ENCODE peak calls at places on chromosomes 4 and X, in four cellular contexts. U, P, T and V are unnamed samples.

GRCh38 chr4:176981551-176981950 is 188.8 kb upstream of the VEGFC start:
- DNase-seq in U (no peak), P (no peak), T (no peak), V (no peak)

GRCh38 chrX:149462849-149463248 is 42.3 kb downstream of the IDS start:
- DNase-seq in U (no peak), T (no peak), P (no peak), V (no peak)

GRCh38 chr4:76388160-76388908 is 32.6 kb downstream of the CCDC158 start:
- DNase-seq in P (no peak), U (no peak), T (no peak), V (no peak)

GRCh38 chrX:31268359-31268758 is 196.5 kb upstream of the FTHL17 start:
- DNase-seq in U (no peak), T (no peak), P (no peak), V (no peak)

GRCh38 chrX:16826207-16826606 is 39.9 kb downstream of the TXLNG start:
- DNase-seq in T (no peak), P (no peak), U (no peak), V (no peak)

GRCh38 chrX:13200398-13200797 is 119.5 kb downstream of the ATXN3L start:
- DNase-seq in T (no peak), U (no peak), P (no peak), V (no peak)

GRCh38 chrX:121062289-121062688 is 14.9 kb downstream of the GLUD2 start:
- DNase-seq in P (no peak), U (no peak), T (no peak), V (no peak)

GRCh38 chr4:67035986-67036385 is 509.3 kb downstream of the CENPC start:
- DNase-seq in P (no peak), U (no peak), T (no peak), V (no peak)

GRCh38 chr4:152585036-152585439 is 49.1 kb upstream of the FBXW7 start:
- DNase-seq in T (no peak), P (no peak), U (no peak), V (no peak)

GRCh38 chr4:125432078-125432477 is 117.3 kb downstream of the FAT4 start:
- DNase-seq in U (no peak), T (no peak), P (no peak), V (no peak)

GRCh38 chrX:123190096-123190495 is 6.0 kb downstream of the GRIA3 start:
- DNase-seq in T (no peak), P (no peak), U (no peak), V (no peak)

GRCh38 chrX:29662101-29662500 is 553.3 kb upstream of the MAGEB2 start:
- DNase-seq in T (no peak), P (no peak), U (no peak), V (no peak)

GRCh38 chr4:17562157-17562556 is 14.8 kb upstream of the LAP3 start:
- DNase-seq in U (no peak), P (no peak), T (no peak), V (no peak)

GRCh38 chr4:120855307-120856001 is 67.1 kb downstream of the PRDM5 start:
- DNase-seq in T (no peak), U (no peak), P (no peak), V (no peak)

GRCh38 chr4:159867673-159868072 is 764.8 kb downstream of the RAPGEF2 start:
- DNase-seq in P (no peak), U (no peak), T (no peak), V (no peak)

GRCh38 chr4:84677995-84678394 is 95.1 kb downstream of the CDS1 start:
- DNase-seq in T (no peak), U (no peak), P (no peak), V (no peak)

GRCh38 chr4:140448830-140449229 is 21.4 kb upstream of the CLGN start:
- DNase-seq in P (no peak), T (no peak), U (no peak), V (no peak)

GRCh38 chrX:81779701-81780100 is 577.8 kb downstream of the SH3BGRL start:
- DNase-seq in T (no peak), U (no peak), P (no peak), V (no peak)

GRCh38 chr4:74252933-74253332 is 55.3 kb upstream of the EPGN start:
- DNase-seq in P (no peak), T (no peak), U (no peak), V (no peak)

GRCh38 chrX:40543661-40544328 is 37.0 kb upstream of the ATP6AP2 start:
- DNase-seq in U (no peak), T (no peak), P (no peak), V (no peak)

GRCh38 chr4:157043131-157043530 is 32.8 kb upstream of the GLRB start:
- DNase-seq in U (no peak), P (no peak), T (no peak), V (no peak)

GRCh38 chr4:153096344-153096743 is 107.9 kb upstream of the TRIM2 start:
- DNase-seq in T (no peak), P (no peak), U (no peak), V (no peak)

GRCh38 chrX:129779086-129779672 is 570 bp upstream of the SASH3 start:
- DNase-seq in U (no peak), T (no peak), P (no peak), V (no peak)

GRCh38 chr4:80412322-80412721 is 76.8 kb downstream of the CFAP299 start:
- DNase-seq in P (no peak), U (no peak), T (no peak), V (no peak)

GRCh38 chr4:106495498-106495897 is 126.9 kb upstream of the GIMD1 start:
- DNase-seq in P (no peak), U (no peak), T (no peak), V (no peak)

GRCh38 chr4:27629532-27630225 is 769.0 kb downstream of the STIM2 start:
- DNase-seq in P (no peak), T (no peak), U (no peak), V (no peak)

GRCh38 chrX:22430701-22431100 is 158.0 kb downstream of the CBLL2 start:
- DNase-seq in U (no peak), P (no peak), T (no peak), V (no peak)

GRCh38 chr4:173413043-173413442 is 14.1 kb upstream of the SCRG1 start:
- DNase-seq in P (no peak), T (no peak), U (no peak), V (peak)

GRCh38 chrX:107763647-107764046 is 11.9 kb downstream of the TSC22D3 start:
- DNase-seq in U (no peak), T (no peak), P (no peak), V (no peak)

GRCh38 chr4:17580969-17581368 is 4.0 kb downstream of the LAP3 start:
- DNase-seq in T (no peak), U (no peak), P (no peak), V (no peak)

DNA sequence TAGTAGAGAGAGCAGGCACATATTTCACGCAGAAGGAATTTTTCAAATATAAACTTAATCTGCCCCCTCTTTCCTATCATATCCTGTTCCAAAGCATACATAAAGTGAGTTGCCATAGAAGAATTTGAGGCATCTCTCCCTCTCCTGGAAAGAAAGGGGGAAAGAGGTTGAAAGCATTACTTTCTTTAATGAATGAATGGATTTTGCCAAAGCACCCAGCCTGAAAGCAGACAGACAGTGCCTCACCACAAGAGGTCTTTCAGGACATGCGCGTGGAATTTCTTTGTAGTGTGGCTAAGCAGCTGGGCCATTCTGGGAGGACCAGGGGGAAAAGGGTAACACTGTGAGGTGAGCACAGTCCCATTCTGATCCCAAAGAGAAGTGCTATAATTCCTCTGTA is 651.4 kb downstream of the IQCM start:
- DNase-seq in P (no peak), T (no peak), U (no peak), V (no peak)
- TF ChIP-seq EP300 in P (no peak), T (no peak), U (no peak), V (no peak)

DNA sequence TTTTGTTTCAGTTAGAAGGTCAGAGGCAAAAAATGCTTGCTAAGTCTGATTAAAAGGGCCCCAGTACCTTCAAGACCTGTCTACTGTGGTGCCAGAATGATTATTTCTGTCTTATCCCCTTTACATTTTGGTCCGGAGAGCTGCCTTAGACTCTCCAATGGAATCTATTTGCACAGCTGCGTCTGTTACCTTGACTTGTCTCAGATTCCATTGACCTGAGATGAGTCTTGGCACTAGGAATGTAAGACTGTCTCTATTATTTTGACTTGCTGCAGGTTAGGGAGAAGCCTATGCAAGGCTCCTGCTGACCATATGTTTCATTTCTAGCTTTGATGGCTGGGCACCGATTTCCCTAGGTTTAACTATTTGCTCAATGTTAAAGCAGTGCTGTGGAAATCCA is 457.6 kb downstream of the KCTD8 start:
- DNase-seq in P (no peak), T (no peak), U (no peak), V (no peak)
- TF ChIP-seq POLR2A in P (no peak), T (no peak), U (no peak), V (no peak)

GRCh38 chrX:39162322-39162721 is 361.1 kb downstream of the MID1IP1 start:
- DNase-seq in U (no peak), T (no peak), P (no peak), V (peak)
- TF ChIP-seq CTCF in U (no peak), T (peak), P (no peak), V (no peak)

GRCh38 chr4:42348692-42349091 is 48.6 kb upstream of the SHISA3 start:
- DNase-seq in U (no peak), T (no peak), P (no peak), V (no peak)

GRCh38 chr4:42348247-42348646 is 49.0 kb upstream of the SHISA3 start:
- DNase-seq in U (no peak), T (no peak), P (no peak), V (no peak)

GRCh38 chr4:42352049-42352448 is 45.2 kb upstream of the SHISA3 start:
- DNase-seq in T (no peak), U (no peak), P (no peak), V (no peak)

GRCh38 chr4:42347076-42347475 is 50.2 kb upstream of the SHISA3 start:
- DNase-seq in T (no peak), U (no peak), P (no peak), V (peak)

GRCh38 chr4:42350611-42351182 is 46.6 kb upstream of the SHISA3 start:
- DNase-seq in T (no peak), P (no peak), U (no peak), V (no peak)
- TF ChIP-seq EP300 in T (no peak), P (no peak), U (no peak), V (no peak)

GRCh38 chr4:185425600-185426352 is at the start of gene UFSP2:
- DNase-seq in U (peak), T (peak), P (peak), V (peak)
- TF ChIP-seq POLR2A in U (peak), T (peak), P (peak), V (peak)

DNA sequence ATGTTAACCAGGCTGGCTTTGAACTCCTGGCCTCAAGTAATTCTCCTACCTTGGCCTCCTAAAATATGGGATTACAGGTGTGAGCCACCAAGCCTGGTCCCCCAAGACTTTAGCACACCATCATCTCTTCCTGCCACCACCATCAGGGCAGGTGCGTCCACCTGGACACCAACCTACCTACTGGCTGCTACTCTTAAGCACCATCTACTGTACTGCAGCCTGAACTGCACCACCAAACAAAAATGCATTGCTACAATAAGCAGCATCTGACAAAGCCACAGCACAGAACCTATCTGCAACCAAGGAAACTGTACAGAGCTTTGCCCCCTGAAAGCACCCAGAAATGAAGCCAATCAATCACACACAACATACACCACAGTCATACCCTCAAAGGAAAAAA is 139.7 kb downstream of the EFHC2 start:
- DNase-seq in P (no peak), U (no peak), T (no peak), V (no peak)
- TF ChIP-seq CTCF in P (no peak), U (no peak), T (no peak), V (no peak)

DNA sequence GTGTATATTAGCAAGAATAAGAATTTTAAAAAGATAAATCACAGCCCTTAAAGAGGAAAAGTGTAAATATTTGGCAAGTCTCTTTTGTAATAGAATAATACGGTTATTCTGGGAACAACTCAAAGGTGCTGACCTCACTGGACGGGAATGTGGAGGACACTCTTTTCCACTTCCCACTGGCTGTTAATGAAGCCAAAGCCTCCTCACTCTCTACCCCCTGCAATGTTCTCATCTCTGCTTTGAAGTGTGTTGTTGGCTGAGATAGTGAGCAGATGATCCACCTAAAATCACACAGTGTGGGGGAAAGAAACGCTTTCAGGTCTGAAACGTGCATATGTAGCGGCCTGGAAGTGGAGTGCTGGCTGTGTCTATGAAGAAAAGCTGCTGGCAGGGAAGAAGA is 49.1 kb downstream of the SEL1L3 start:
- DNase-seq in T (no peak), U (no peak), P (no peak), V (no peak)
- TF ChIP-seq EP300 in T (no peak), U (no peak), P (no peak), V (no peak)

GRCh38 chr4:7559741-7560376 is 125.1 kb upstream of the PSAPL1 start:
- DNase-seq in T (no peak), P (no peak), U (no peak), V (no peak)
- TF ChIP-seq POLR2A in T (no peak), P (no peak), U (no peak), V (no peak)